ENCODE peak calls at places on chromosomes 7 and 10, in eight cellular contexts. J is psoas muscle, A is neural crest cell, F is body of pancreas, U is HFFc6, W is AG04450, H is kidney, Z is A549. T is an unnamed sample.

GRCh38 chr10:48762104-48763042 is 77.7 kb downstream of the WDFY4 start:
- DNase-seq in J (no peak), A (no peak), F (no peak), U (no peak), W (no peak), H (no peak), Z (no peak), T (no peak)

GRCh38 chr10:12391191-12391590 is 41.8 kb downstream of the CAMK1D start:
- DNase-seq in J (no peak), A (no peak), F (peak; percentile 37), U (no peak), W (no peak), H (no peak), Z (no peak), T (no peak)

GRCh38 chr10:93113042-93113441 is 39.3 kb downstream of the CYP26A1 start:
- DNase-seq in J (no peak), A (no peak), F (no peak), U (no peak), W (no peak), H (no peak), Z (no peak), T (no peak)

GRCh38 chr7:151248191-151249033 is at the start of gene SMARCD3:
- DNase-seq in J (peak; percentile 83), A (peak; percentile 65), F (peak; percentile 77), U (peak; percentile 17), W (no peak), H (peak; percentile 89), Z (peak; percentile 36), T (no peak)

GRCh38 chr7:22980422-22980821 is 33.5 kb downstream of the HYCC1 start:
- DNase-seq in J (no peak), A (no peak), F (no peak), U (peak; percentile 83), W (peak; percentile 30), H (no peak), Z (no peak), T (no peak)

GRCh38 chr10:85658518-85658917 is 708.1 kb downstream of the GRID1 start:
- DNase-seq in J (no peak), A (no peak), F (no peak), U (no peak), W (no peak), H (no peak), Z (no peak), T (no peak)

GRCh38 chr10:79084012-79084971 is 15.5 kb downstream of the ZMIZ1 start:
- DNase-seq in J (peak; percentile 97), A (peak; percentile 11), F (peak; percentile 94), U (peak; percentile 77), W (no peak), H (peak; percentile 98), Z (peak; percentile 86), T (no peak)

GRCh38 chr7:83014546-83014945 is 148.1 kb downstream of the PCLO start:
- DNase-seq in J (no peak), A (no peak), F (no peak), U (no peak), W (no peak), H (no peak), Z (no peak), T (no peak)

GRCh38 chr10:119531067-119531466 is 11.5 kb downstream of the RGS10 start:
- DNase-seq in J (no peak), A (no peak), F (no peak), U (no peak), W (peak; percentile 52), H (no peak), Z (no peak), T (no peak)

GRCh38 chr7:41870505-41871138 is 167.7 kb upstream of the INHBA start:
- DNase-seq in J (no peak), A (no peak), F (no peak), U (no peak), W (no peak), H (no peak), Z (no peak), T (no peak)

GRCh38 chr10:92559051-92559450 is 14.8 kb downstream of the IDE start:
- DNase-seq in J (no peak), A (no peak), F (no peak), U (no peak), W (no peak), H (no peak), Z (peak; percentile 18), T (no peak)

GRCh38 chr10:6505300-6505699 is 74.8 kb downstream of the PRKCQ start:
- DNase-seq in J (no peak), A (no peak), F (no peak), U (no peak), W (no peak), H (no peak), Z (no peak), T (no peak)

GRCh38 chr7:142874837-142875236 is 10.7 kb downstream of the TRPV6 start:
- DNase-seq in J (no peak), A (no peak), F (no peak), U (no peak), W (no peak), H (no peak), Z (no peak), T (no peak)

GRCh38 chr7:106987777-106988176 is 56.7 kb upstream of the PRKAR2B start:
- DNase-seq in J (no peak), A (no peak), F (no peak), U (no peak), W (no peak), H (no peak), Z (no peak), T (no peak)

GRCh38 chr7:80284848-80285247 is 150.2 kb downstream of the GNAI1 start:
- DNase-seq in J (no peak), A (no peak), F (no peak), U (peak; percentile 76), W (peak; percentile 70), H (no peak), Z (no peak), T (no peak)

GRCh38 chr7:18570890-18571478 is 75.4 kb downstream of the HDAC9 start:
- DNase-seq in J (no peak), A (no peak), F (no peak), U (peak; percentile 37), W (no peak), H (no peak), Z (peak; percentile 40), T (no peak)

GRCh38 chr7:139482662-139483466 is 609 bp downstream of the KLRG2 start:
- DNase-seq in J (no peak), A (peak; percentile 16), F (peak; percentile 37), U (no peak), W (no peak), H (peak; percentile 73), Z (peak; percentile 37), T (no peak)

DNA sequence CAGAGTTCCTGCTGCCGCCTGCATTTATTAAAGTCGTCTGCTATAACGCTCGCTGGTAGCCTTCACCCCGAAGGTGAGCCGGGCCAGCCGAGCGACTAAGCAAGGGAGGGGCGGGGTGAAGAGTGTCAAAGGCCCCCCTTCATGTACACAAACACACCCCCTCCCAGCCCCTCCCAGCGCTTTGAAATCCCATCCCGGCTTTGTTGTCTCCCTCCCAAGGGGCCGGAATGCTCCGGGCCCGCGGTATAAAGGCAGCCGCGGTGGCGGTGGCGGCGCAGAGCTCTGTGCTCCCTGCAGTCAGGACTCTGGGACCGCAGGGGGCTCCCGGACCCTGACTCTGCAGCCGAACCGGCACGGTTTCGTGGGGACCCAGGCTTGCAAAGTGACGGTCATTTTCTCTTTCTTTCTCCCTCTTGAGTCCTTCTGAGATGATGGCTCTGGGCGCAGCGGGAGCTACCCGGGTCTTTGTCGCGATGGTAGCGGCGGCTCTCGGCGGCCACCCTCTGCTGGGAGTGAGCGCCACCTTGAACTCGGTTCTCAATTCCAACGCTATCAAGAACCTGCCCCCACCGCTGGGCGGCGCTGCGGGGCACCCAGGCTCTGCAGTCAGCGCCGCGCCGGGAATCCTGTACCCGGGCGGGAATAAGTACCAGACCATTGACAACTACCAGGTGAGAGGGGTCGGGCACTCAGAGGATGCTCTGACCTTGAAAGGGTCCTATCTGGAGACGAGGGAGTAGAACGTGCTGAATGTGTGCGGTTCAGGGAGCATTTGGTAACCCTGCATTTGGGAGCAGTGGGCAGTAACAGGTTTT is at the start of gene DKK1:
- DNase-seq in J (peak; percentile 78), A (peak; percentile 41), F (peak; percentile 75), U (peak; percentile 89), W (no peak), H (peak; percentile 67), Z (peak; percentile 95), T (peak; percentile 87)
- TF ChIP-seq CTCF in J (peak; percentile 77), A (peak; percentile 87), F (peak; percentile 65), U (peak; percentile 99), W (peak; percentile 89), H (peak; percentile 28), Z (peak; percentile 95), T (peak; percentile 100)

GRCh38 chr7:128794020-128794419 is 2.3 kb downstream of the CCDC136 start:
- DNase-seq in J (peak; percentile 58), A (no peak), F (no peak), U (no peak), W (no peak), H (no peak), Z (peak; percentile 22), T (no peak)
- TF ChIP-seq CTCF in J (peak; percentile 38), A (no peak), F (no peak), U (peak; percentile 18), W (no peak), H (no peak), Z (peak; percentile 18), T (peak; percentile 22)

GRCh38 chr7:136267822-136268221 is 290.7 kb upstream of the MTPN start:
- DNase-seq in J (no peak), A (no peak), F (no peak), U (no peak), W (no peak), H (no peak), Z (no peak), T (no peak)

GRCh38 chr7:136275794-136276193 is 298.6 kb upstream of the MTPN start:
- DNase-seq in J (no peak), A (no peak), F (no peak), U (no peak), W (no peak), H (no peak), Z (no peak), T (no peak)

GRCh38 chr7:136274636-136275345 is 297.6 kb upstream of the MTPN start:
- DNase-seq in J (no peak), A (no peak), F (no peak), U (no peak), W (no peak), H (no peak), Z (no peak), T (no peak)

GRCh38 chr7:136278057-136278456 is 300.9 kb upstream of the MTPN start:
- DNase-seq in J (no peak), A (no peak), F (peak; percentile 42), U (no peak), W (no peak), H (no peak), Z (no peak), T (no peak)

DNA sequence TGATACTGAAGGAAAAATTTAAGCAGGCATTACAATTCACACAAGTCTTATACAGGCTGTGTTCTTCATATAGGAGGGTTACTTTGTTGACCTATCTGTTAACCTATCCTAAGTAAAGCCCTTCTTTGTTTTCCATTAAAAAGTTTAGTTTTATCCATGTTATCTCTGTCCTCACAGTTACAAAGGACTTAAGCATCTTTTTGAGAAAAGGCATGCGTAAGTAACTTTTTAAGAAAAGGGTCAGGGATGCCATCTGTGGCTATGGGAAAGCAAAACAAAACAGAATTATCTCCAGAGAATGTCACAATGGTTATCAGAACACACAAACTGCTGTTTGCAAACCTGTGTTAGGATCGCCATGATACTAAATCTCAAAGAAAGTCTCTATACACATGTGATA is 295.8 kb upstream of the MTPN start:
- DNase-seq in J (no peak), A (no peak), F (no peak), U (no peak), W (no peak), H (no peak), Z (no peak), T (no peak)
- TF ChIP-seq CTCF in J (no peak), A (no peak), F (no peak), U (no peak), W (no peak), H (no peak), Z (no peak), T (no peak)

GRCh38 chr10:46228076-46229071 is 58.4 kb upstream of the ANTXRL start:
- DNase-seq in J (peak; percentile 70), A (peak; percentile 68), F (peak; percentile 79), U (peak; percentile 71), W (peak; percentile 50), H (peak; percentile 76), Z (peak; percentile 85), T (no peak)
- TF ChIP-seq CTCF in J (peak; percentile 85), A (peak; percentile 87), F (peak; percentile 93), U (peak; percentile 84), W (peak; percentile 99), H (peak; percentile 88), Z (peak; percentile 89), T (peak; percentile 86)